ENCODE peak calls at places on chromosome 14, in six cellular contexts. P is memory B cell; U is lung; Y is effector memory CD8-positive, alpha-beta T cell; M is amygdala; L is immature natural killer cell. B is an unnamed sample.

GRCh38 chr14:20059745-20060144 is at the start of gene OR4L1:
- DNase-seq in P (no peak), U (no peak), Y (no peak), M (no peak), L (no peak), B (no peak)

GRCh38 chr14:44170554-44170953 is 336.5 kb downstream of the FSCB start:
- DNase-seq in P (no peak), U (no peak), Y (no peak), M (no peak), L (no peak), B (no peak)

GRCh38 chr14:68458840-68459469 is 333.9 kb downstream of the ZFP36L1 start:
- DNase-seq in P (no peak), U (peak), Y (no peak), M (no peak), L (no peak), B (peak)

GRCh38 chr14:95156765-95157194 is 549 bp downstream of the DICER1 start:
- DNase-seq in P (peak), U (peak), Y (peak), M (no peak), L (no peak), B (peak)

GRCh38 chr14:38129705-38130104 is 78.0 kb upstream of the SSTR1 start:
- DNase-seq in P (no peak), U (no peak), Y (no peak), M (no peak), L (no peak), B (no peak)

GRCh38 chr14:74065746-74066575 is 18.3 kb downstream of the ALDH6A1 start:
- DNase-seq in P (no peak), U (no peak), Y (no peak), M (no peak), L (no peak), B (no peak)

GRCh38 chr14:76759589-76759988 is 1.7 kb upstream of the VASH1 start:
- DNase-seq in P (no peak), U (peak), Y (no peak), M (no peak), L (no peak), B (no peak)

GRCh38 chr14:56008160-56008559 is 110.1 kb upstream of the PELI2 start:
- DNase-seq in P (no peak), U (no peak), Y (no peak), M (no peak), L (no peak), B (no peak)

GRCh38 chr14:21093769-21094681 is 4.4 kb downstream of the ZNF219 start:
- DNase-seq in P (no peak), U (no peak), Y (no peak), M (peak), L (no peak), B (no peak)

GRCh38 chr14:99554757-99555531 is 49.1 kb downstream of the CCDC85C start:
- DNase-seq in P (no peak), U (peak), Y (no peak), M (no peak), L (no peak), B (no peak)